ENCODE peak calls at places on chromosomes 4 and X, in seven cellular contexts. J is GM12878; U is CD8-positive, alpha-beta T cell; I is hepatocyte; O is left lung; D is fibroblast of lung; T is mammary epithelial cell. M is an unnamed sample.

GRCh38 chr4:36249605-36250004 is 5.3 kb upstream of the ARAP2 start:
- DNase-seq in U (no peak), T (no peak), J (no peak), I (no peak), O (no peak), D (no peak), M (no peak)

GRCh38 chr4:94498502-94498901 is 46.8 kb downstream of the PDLIM5 start:
- DNase-seq in D (no peak), J (no peak), T (no peak), U (no peak), I (no peak), O (no peak), M (no peak)

GRCh38 chrX:34656842-34657780 is at the start of gene TMEM47:
- DNase-seq in D (peak; percentile 72), I (peak; percentile 93), J (no peak), T (peak; percentile 69), O (peak; percentile 68), U (no peak), M (peak; percentile 73)

GRCh38 chr4:122747883-122748282 is 15.4 kb downstream of the BBS12 start:
- DNase-seq in T (peak; percentile 61), O (no peak), D (peak; percentile 72), U (no peak), J (no peak), I (no peak), M (no peak)

GRCh38 chrX:781216-782211 is 150.9 kb downstream of the SHOX start:
- DNase-seq in T (no peak), I (no peak), O (no peak), D (no peak), J (no peak), U (no peak), M (no peak)

GRCh38 chrX:72258174-72258573 is 18.9 kb downstream of the RPS4X start:
- DNase-seq in D (peak; percentile 78), J (no peak), I (peak; percentile 45), O (no peak), T (no peak), U (no peak), M (peak; percentile 25)

GRCh38 chr4:143668930-143669553 is 31.4 kb downstream of the FREM3 start:
- DNase-seq in T (no peak), J (peak; percentile 27), O (no peak), U (no peak), I (no peak), D (no peak), M (no peak)

GRCh38 chr4:165208741-165209388 is 1.5 kb downstream of the KLHL2 start:
- DNase-seq in I (no peak), D (peak; percentile 55), T (peak; percentile 32), J (no peak), O (no peak), U (peak; percentile 30), M (no peak)

GRCh38 chr4:97720869-97721432 is 422.3 kb downstream of the STPG2 start:
- DNase-seq in D (peak; percentile 25), U (no peak), J (no peak), O (no peak), I (peak; percentile 28), T (peak; percentile 37), M (peak; percentile 36)

GRCh38 chrX:3166670-3167455 is 125.6 kb downstream of the ARSF start:
- DNase-seq in I (no peak), O (no peak), D (peak; percentile 54), U (no peak), J (no peak), T (no peak), M (no peak)

GRCh38 chr4:123435246-123436113 is 38.9 kb downstream of the SPRY1 start:
- DNase-seq in T (no peak), O (no peak), D (no peak), I (no peak), U (no peak), J (no peak), M (no peak)

GRCh38 chrX:129522184-129523059 is 868 bp downstream of the SMARCA1 start:
- DNase-seq in D (peak; percentile 69), J (no peak), U (no peak), I (peak; percentile 78), T (peak; percentile 56), O (peak; percentile 70), M (peak; percentile 55)

GRCh38 chr4:164012396-164013027 is 518.0 kb downstream of the TMA16 start:
- DNase-seq in T (peak; percentile 16), J (no peak), U (no peak), I (peak; percentile 59), D (peak; percentile 34), O (no peak), M (peak; percentile 5)

GRCh38 chr4:47536956-47537355 is 51.9 kb downstream of the ATP10D start:
- DNase-seq in U (no peak), O (no peak), T (no peak), I (no peak), D (peak; percentile 61), J (no peak), M (no peak)

GRCh38 chr4:89434364-89434988 is 126.9 kb upstream of the GPRIN3 start:
- DNase-seq in I (peak; percentile 34), D (peak; percentile 30), T (peak; percentile 24), O (no peak), U (no peak), J (no peak), M (no peak)

GRCh38 chr4:52545099-52546069 is 113.7 kb downstream of the USP46 start:
- DNase-seq in I (peak; percentile 84), T (peak; percentile 49), D (peak; percentile 44), J (peak; percentile 7), O (peak; percentile 51), U (peak; percentile 31), M (peak; percentile 73)

GRCh38 chr4:181143241-181143854 is 1099.9 kb upstream of the TENM3 start:
- DNase-seq in T (peak; percentile 50), O (peak; percentile 54), I (peak; percentile 86), J (peak; percentile 5), D (peak; percentile 62), U (peak; percentile 50), M (peak; percentile 75)

GRCh38 chr4:186808635-186809018 is 85.0 kb upstream of the FAT1 start:
- DNase-seq in T (peak; percentile 73), U (no peak), J (no peak), O (peak; percentile 38), I (peak; percentile 16), D (peak; percentile 97), M (no peak)

GRCh38 chrX:72121381-72121780 is 10.3 kb downstream of the RTL5 start:
- DNase-seq in J (no peak), O (peak; percentile 72), I (no peak), U (peak; percentile 53), D (peak; percentile 86), T (peak; percentile 39), M (no peak)

DNA sequence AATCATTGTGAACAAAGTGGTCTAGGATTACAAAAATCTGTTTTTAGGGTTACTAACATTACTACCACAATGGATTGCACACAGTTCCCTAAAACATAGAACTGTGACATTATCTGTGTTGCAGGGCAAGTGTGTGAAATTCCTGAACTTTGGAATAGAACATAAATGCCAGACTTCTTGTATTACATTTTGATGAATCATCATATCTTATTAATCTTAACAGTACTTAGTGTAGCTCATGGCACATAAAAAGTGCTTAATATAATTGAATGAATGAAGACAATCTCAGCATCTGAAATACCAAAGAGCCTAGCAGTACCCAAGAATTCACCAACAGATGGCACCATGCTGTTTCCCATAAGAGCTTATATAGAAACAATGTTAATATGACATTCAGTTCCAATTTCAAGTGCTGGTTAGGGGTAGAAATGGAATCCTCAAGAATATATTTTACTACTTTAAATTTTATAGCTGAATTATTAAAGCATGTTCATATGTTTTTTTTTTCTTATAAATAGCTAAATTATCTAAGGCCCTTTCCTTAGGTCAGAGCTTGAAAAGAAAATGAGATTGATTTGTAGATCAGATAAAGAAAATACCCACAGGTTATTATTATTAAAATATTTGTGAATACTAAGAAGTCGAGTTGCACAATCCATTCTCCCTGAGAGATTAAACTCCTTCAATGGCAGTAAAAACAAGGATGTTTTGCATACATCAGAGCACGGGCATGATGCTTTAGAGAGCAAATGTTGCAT is 25.8 kb upstream of the SHISA3 start:
- DNase-seq in D (peak; percentile 50), J (no peak), T (peak; percentile 9), U (no peak), I (peak; percentile 57), O (no peak), M (peak; percentile 35)
- H3K4me3 ChIP-seq in D (no peak overlapping the region), J (no peak overlapping the region), T (no peak overlapping the region), U (no peak overlapping the region), I (no peak overlapping the region), O (no peak overlapping the region), M (no peak overlapping the region)

GRCh38 chr4:8204576-8205227 is 5.6 kb downstream of the SH3TC1 start:
- DNase-seq in J (no peak), D (no peak), T (no peak), O (no peak), I (no peak), U (no peak), M (no peak)

GRCh38 chr4:8202108-8202507 is 3.0 kb downstream of the SH3TC1 start:
- DNase-seq in U (no peak), D (no peak), O (no peak), J (no peak), T (no peak), I (no peak), M (no peak)

GRCh38 chr4:8201341-8201781 is 2.3 kb downstream of the SH3TC1 start:
- DNase-seq in J (peak; percentile 45), O (no peak), U (peak; percentile 63), I (no peak), D (no peak), T (no peak), M (peak; percentile 45)

GRCh38 chr4:8203817-8204216 is 4.7 kb downstream of the SH3TC1 start:
- DNase-seq in O (no peak), D (no peak), U (no peak), J (no peak), T (no peak), I (no peak), M (no peak)

GRCh38 chr4:8202526-8203375 is 3.7 kb downstream of the SH3TC1 start:
- DNase-seq in D (no peak), I (peak; percentile 68), U (no peak), O (no peak), T (no peak), J (no peak), M (no peak)
- H3K4me1 ChIP-seq in D (peaks cover 23% of the 10 kb centered on the region), I (peaks cover 69% of the 10 kb centered on the region), U (peaks cover 54% of the 10 kb centered on the region), O (peaks cover 85% of the 10 kb centered on the region), T (peaks cover 82% of the 10 kb centered on the region), J (peaks cover 62% of the 10 kb centered on the region), M (peaks cover 59% of the 10 kb centered on the region)

DNA sequence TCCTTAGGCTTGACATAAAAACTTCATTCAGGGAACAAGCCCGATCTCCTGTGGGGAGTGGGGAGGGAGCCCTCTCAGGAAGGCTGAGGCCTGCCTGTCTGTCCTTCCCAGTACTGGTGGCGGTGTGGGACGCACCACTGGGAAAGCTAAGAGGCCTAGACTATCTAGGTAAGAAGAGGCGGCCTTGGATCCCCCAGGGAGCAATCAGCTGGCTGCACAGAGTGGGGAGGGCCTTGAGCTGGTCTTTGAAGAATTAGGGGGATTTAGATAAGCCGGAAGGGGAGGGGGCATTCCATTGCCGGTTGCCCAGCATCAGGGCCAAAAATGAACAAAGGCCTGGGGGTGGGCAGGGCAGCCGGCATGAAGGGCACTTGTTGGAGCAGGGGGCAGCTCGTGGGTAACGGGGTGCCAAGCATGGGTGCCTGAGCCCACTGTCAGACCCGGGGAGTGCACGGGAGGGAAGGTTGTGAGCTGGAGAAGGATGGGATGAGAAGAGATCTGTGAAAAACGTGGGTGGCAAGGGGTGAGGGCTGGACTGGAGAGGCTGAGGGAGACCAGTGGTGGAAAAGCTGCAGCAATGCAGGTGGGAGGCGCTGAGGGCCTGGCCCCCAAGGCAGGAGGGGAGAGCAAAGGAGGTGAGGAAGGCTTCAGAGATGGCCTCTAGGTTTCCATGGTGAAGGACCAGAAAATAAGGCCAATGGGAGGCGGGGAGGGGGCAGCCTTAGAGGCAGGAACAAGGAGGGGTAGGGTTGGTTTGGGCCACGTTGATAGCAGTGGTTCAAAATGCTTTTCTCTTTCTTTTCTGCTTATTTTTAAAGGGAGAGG is 8.5 kb downstream of the KLF3 start:
- DNase-seq in O (no peak), J (no peak), D (no peak), T (no peak), U (no peak), I (no peak), M (no peak)
- H3K4me3 ChIP-seq in O (no peak overlapping the region), J (no peak overlapping the region), D (no peak overlapping the region), T (no peak overlapping the region), U (peak overlapping the region; percentile 7), I (no peak overlapping the region), M (no peak overlapping the region)

GRCh38 chr4:41751325-41752061 is 3.0 kb upstream of the PHOX2B start:
- DNase-seq in T (no peak), D (no peak), O (no peak), J (no peak), U (no peak), I (no peak), M (peak; percentile 82)
- H3K4me1 ChIP-seq in T (no peaks in the 10 kb centered on the region), D (no peaks in the 10 kb centered on the region), O (peaks cover 8% of the 10 kb centered on the region), J (no peaks in the 10 kb centered on the region), U (no peaks in the 10 kb centered on the region), I (no peaks in the 10 kb centered on the region), M (peaks cover 34% of the 10 kb centered on the region)

M was measured in BE2C.